ENCODE peak calls at places on chromosomes 6 and 20, in ten cellular contexts. K is astrocyte of the spinal cord; U is cardiac fibroblast; C is brain microvascular endothelial cell; X is fibroblast of pulmonary artery; E is tibial artery; W is right lobe of liver; T is CD8-positive, alpha-beta T cell; R is fibroblast of lung; N is heart left ventricle. L is an unnamed sample.

GRCh38 chr20:45893831-45894230 is 2.7 kb downstream of the CTSA start:
- DNase-seq in K (peak; percentile 28), U (no peak), C (no peak), X (no peak), E (no peak), W (no peak), T (no peak), R (no peak), N (no peak), L (peak; percentile 31)

GRCh38 chr20:51402201-51402600 is 140.3 kb downstream of the NFATC2 start:
- DNase-seq in K (peak; percentile 47), U (peak; percentile 31), C (no peak), X (no peak), E (no peak), W (no peak), T (peak; percentile 49), R (peak; percentile 67), N (no peak), L (peak; percentile 61)

GRCh38 chr6:53673138-53673801 is 7.7 kb upstream of the KLHL31 start:
- DNase-seq in K (peak; percentile 78), U (peak; percentile 73), C (peak; percentile 86), X (peak; percentile 81), E (no peak), W (no peak), T (no peak), R (peak; percentile 85), N (no peak), L (peak; percentile 50)

GRCh38 chr20:53190225-53190624 is 218.1 kb downstream of the TSHZ2 start:
- DNase-seq in K (no peak), U (no peak), C (no peak), X (no peak), E (no peak), W (no peak), T (no peak), R (no peak), N (no peak), L (no peak)

GRCh38 chr6:44386929-44387345 is 569 bp upstream of the CDC5L start:
- DNase-seq in K (no peak), U (no peak), C (peak; percentile 5), X (peak; percentile 59), E (no peak), W (no peak), T (no peak), R (no peak), N (no peak), L (no peak)

GRCh38 chr6:52643158-52643557 is 27.8 kb upstream of the TMEM14A start:
- DNase-seq in K (no peak), U (no peak), C (no peak), X (no peak), E (no peak), W (no peak), T (no peak), R (no peak), N (no peak), L (no peak)

GRCh38 chr20:62893700-62894099 is 32.1 kb upstream of the TCFL5 start:
- DNase-seq in K (no peak), U (no peak), C (no peak), X (no peak), E (no peak), W (peak; percentile 31), T (no peak), R (no peak), N (no peak), L (no peak)

GRCh38 chr6:62150048-62150663 is 135.9 kb downstream of the KHDRBS2 start:
- DNase-seq in K (peak; percentile 2), U (peak; percentile 46), C (peak; percentile 1), X (peak; percentile 43), E (no peak), W (no peak), T (no peak), R (peak; percentile 23), N (no peak), L (peak; percentile 5)

GRCh38 chr6:87660226-87660886 is 41.7 kb downstream of the AKIRIN2 start:
- DNase-seq in K (peak; percentile 51), U (peak; percentile 39), C (peak; percentile 70), X (peak; percentile 38), E (no peak), W (no peak), T (no peak), R (peak; percentile 73), N (no peak), L (no peak)

GRCh38 chr6:42071881-42072583 is 21.7 kb downstream of the TAF8 start:
- DNase-seq in K (no peak), U (no peak), C (no peak), X (no peak), E (no peak), W (no peak), T (no peak), R (no peak), N (peak; percentile 11), L (no peak)

GRCh38 chr20:51447097-51447764 is 95.3 kb downstream of the NFATC2 start:
- DNase-seq in K (peak; percentile 95), U (peak; percentile 96), C (peak; percentile 95), X (peak; percentile 96), E (peak; percentile 77), W (peak; percentile 40), T (no peak), R (peak; percentile 94), N (peak; percentile 62), L (peak; percentile 96)

GRCh38 chr6:169779092-169779815 is 27.8 kb downstream of the ERMARD start:
- DNase-seq in K (no peak), U (no peak), C (no peak), X (no peak), E (no peak), W (no peak), T (no peak), R (no peak), N (no peak), L (no peak)

GRCh38 chr20:57795347-57795697 is 85.5 kb upstream of the PMEPA1 start:
- DNase-seq in K (peak; percentile 62), U (peak; percentile 20), C (peak; percentile 13), X (peak; percentile 3), E (no peak), W (no peak), T (no peak), R (peak; percentile 13), N (no peak), L (no peak)
- H3K4me3 ChIP-seq in K (no peak overlapping the region), U (no peak overlapping the region), C (no peak overlapping the region), X (no peak overlapping the region), E (no peak overlapping the region), W (no peak overlapping the region), T (no peak overlapping the region), R (no peak overlapping the region), N (no peak overlapping the region), L (no peak overlapping the region)

DNA sequence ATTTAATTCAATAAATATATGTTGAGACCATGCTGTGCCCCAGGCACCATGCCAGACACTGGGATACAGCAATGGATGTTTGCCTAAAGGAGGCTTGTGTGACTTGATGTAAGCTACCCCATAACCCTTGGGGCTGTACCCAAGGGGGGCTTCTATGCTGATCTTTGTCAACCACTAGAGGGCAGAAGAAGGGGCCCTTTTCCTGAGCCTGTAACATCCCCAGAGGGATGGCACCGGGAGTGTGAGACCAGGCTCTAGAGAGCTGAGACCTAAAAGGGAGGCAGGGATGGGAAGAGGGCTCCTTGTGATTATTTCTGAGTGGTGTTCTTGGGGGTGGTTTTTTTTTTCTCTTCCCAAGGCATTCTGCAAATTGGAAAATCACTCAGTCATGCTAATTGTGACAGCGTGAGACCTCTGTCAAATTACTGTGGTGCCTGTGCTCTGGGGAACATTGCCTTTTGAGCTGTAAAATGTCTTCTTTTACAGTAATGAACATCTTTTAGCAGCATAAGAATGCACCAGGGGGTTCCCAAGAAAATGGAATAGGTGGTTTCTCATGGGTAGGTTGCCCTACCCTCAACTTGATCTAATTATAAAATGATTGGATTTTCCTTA is 138.8 kb upstream of the SLC24A3 start:
- DNase-seq in K (no peak), U (no peak), C (no peak), X (no peak), E (no peak), W (no peak), T (no peak), R (no peak), N (no peak), L (no peak)
- TF ChIP-seq CTCF in K (no peak), U (peak; percentile 24), C (no peak), X (no peak), E (no peak), W (no peak), T (no peak), R (no peak), N (peak; percentile 30), L (no peak)

GRCh38 chr20:59030911-59031310 is 1.2 kb downstream of the ATP5F1E start:
- DNase-seq in K (no peak), U (no peak), C (no peak), X (no peak), E (no peak), W (no peak), T (no peak), R (no peak), N (no peak), L (no peak)
- H3K4me3 ChIP-seq in K (peak overlapping the region; percentile 61), U (peak overlapping the region; percentile 91), C (peak overlapping the region; percentile 89), X (peak overlapping the region; percentile 78), E (peak overlapping the region; percentile 78), W (peak overlapping the region; percentile 95), T (peak overlapping the region; percentile 89), R (peak overlapping the region; percentile 87), N (peak overlapping the region; percentile 89), L (peak overlapping the region; percentile 80)

GRCh38 chr6:3306848-3307247 is 48.1 kb downstream of the PSMG4 start:
- DNase-seq in K (no peak), U (no peak), C (no peak), X (no peak), E (no peak), W (no peak), T (no peak), R (no peak), N (no peak), L (no peak)
- TF ChIP-seq CTCF in K (no peak), U (no peak), C (no peak), X (no peak), E (no peak), W (no peak), T (no peak), R (no peak), N (no peak), L (no peak)

GRCh38 chr20:21102252-21102609 is 3.9 kb downstream of the LINC00237 start:
- DNase-seq in K (no peak), U (no peak), C (no peak), X (no peak), E (peak; percentile 42), W (no peak), T (no peak), R (no peak), N (no peak), L (no peak)
- H3K4me3 ChIP-seq in K (no peak overlapping the region), U (no peak overlapping the region), C (no peak overlapping the region), X (no peak overlapping the region), E (peak overlapping the region; percentile 30), W (no peak overlapping the region), T (peak overlapping the region; percentile 28), R (no peak overlapping the region), N (peak overlapping the region; percentile 25), L (no peak overlapping the region)

DNA sequence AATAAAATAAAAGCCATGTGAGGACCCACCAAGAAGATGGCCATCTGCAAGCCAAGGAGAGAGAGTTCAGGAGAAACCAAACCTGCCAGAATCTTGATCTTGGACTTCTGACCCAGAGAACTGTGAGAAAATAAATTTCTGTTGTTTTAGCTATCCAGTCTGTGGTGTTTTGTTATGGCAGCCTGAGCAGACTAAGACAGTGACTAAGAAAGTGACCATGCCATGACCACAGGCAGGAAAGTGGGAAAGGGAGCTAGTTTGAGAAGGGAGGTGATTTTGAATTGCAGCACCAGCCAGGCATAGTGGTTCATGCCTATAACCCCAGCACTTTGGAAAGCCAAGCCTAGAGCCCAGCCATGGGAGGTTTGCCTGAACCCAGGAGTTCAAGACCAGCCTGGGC is 21.9 kb upstream of the C6orf62 start:
- DNase-seq in K (peak; percentile 41), U (no peak), C (peak; percentile 71), X (no peak), E (no peak), W (no peak), T (no peak), R (no peak), N (no peak), L (no peak)
- TF ChIP-seq CTCF in K (no peak), U (no peak), C (no peak), X (no peak), E (no peak), W (no peak), T (no peak), R (no peak), N (no peak), L (no peak)

L was measured in astrocyte of the cerebellum.